ENCODE peak calls at places on chromosomes 11 and 22, in seven cellular contexts. One of them, this sample, is unnamed.

GRCh38 chr11:44923796-44924195 is 26.9 kb downstream of the TP53I11 start:
- DNase-seq in HFFc6: no peak
- DNase-seq in adrenal gland: no peak
- DNase-seq in stimulated activated CD4-positive, alpha-beta T cell treated with anti-CD3 and anti-CD28 coated beads, Interleukin-1b, Interleukin-23, amount 100 ng/mL, for 24 hours: no peak
- DNase-seq in WTC11: no peak
- DNase-seq in T-helper 9 cell: no peak
- DNase-seq in upper lobe of right lung: no peak
- DNase-seq in this sample: no peak

GRCh38 chr11:8229299-8230177 is 34.1 kb downstream of the LMO1 start:
- DNase-seq in upper lobe of right lung: peak
- DNase-seq in T-helper 9 cell: no peak
- DNase-seq in HFFc6: no peak
- DNase-seq in stimulated activated CD4-positive, alpha-beta T cell treated with anti-CD3 and anti-CD28 coated beads, Interleukin-1b, Interleukin-23, amount 100 ng/mL, for 24 hours: no peak
- DNase-seq in WTC11: no peak
- DNase-seq in adrenal gland: peak
- DNase-seq in this sample: no peak

GRCh38 chr11:92455221-92455790 is 230.7 kb downstream of the FAT3 start:
- DNase-seq in WTC11: no peak
- DNase-seq in adrenal gland: no peak
- DNase-seq in stimulated activated CD4-positive, alpha-beta T cell treated with anti-CD3 and anti-CD28 coated beads, Interleukin-1b, Interleukin-23, amount 100 ng/mL, for 24 hours: no peak
- DNase-seq in T-helper 9 cell: no peak
- DNase-seq in HFFc6: no peak
- DNase-seq in upper lobe of right lung: no peak
- DNase-seq in this sample: no peak

GRCh38 chr11:102420547-102420946 is 32.0 kb downstream of the TMEM123 start:
- DNase-seq in stimulated activated CD4-positive, alpha-beta T cell treated with anti-CD3 and anti-CD28 coated beads, Interleukin-1b, Interleukin-23, amount 100 ng/mL, for 24 hours: no peak
- DNase-seq in WTC11: no peak
- DNase-seq in HFFc6: no peak
- DNase-seq in adrenal gland: no peak
- DNase-seq in T-helper 9 cell: no peak
- DNase-seq in upper lobe of right lung: no peak
- DNase-seq in this sample: no peak

GRCh38 chr11:120995184-120995583 is 28.7 kb upstream of the TBCEL start:
- DNase-seq in HFFc6: no peak
- DNase-seq in stimulated activated CD4-positive, alpha-beta T cell treated with anti-CD3 and anti-CD28 coated beads, Interleukin-1b, Interleukin-23, amount 100 ng/mL, for 24 hours: no peak
- DNase-seq in T-helper 9 cell: no peak
- DNase-seq in WTC11: no peak
- DNase-seq in upper lobe of right lung: no peak
- DNase-seq in adrenal gland: no peak
- DNase-seq in this sample: no peak

GRCh38 chr11:35274909-35275807 is 136.2 kb downstream of the CD44 start:
- DNase-seq in stimulated activated CD4-positive, alpha-beta T cell treated with anti-CD3 and anti-CD28 coated beads, Interleukin-1b, Interleukin-23, amount 100 ng/mL, for 24 hours: no peak
- DNase-seq in T-helper 9 cell: no peak
- DNase-seq in HFFc6: peak
- DNase-seq in adrenal gland: peak
- DNase-seq in upper lobe of right lung: peak
- DNase-seq in WTC11: no peak
- DNase-seq in this sample: no peak

GRCh38 chr11:102293873-102294601 is 23.2 kb upstream of the BIRC3 start:
- DNase-seq in stimulated activated CD4-positive, alpha-beta T cell treated with anti-CD3 and anti-CD28 coated beads, Interleukin-1b, Interleukin-23, amount 100 ng/mL, for 24 hours: no peak
- DNase-seq in adrenal gland: no peak
- DNase-seq in HFFc6: peak
- DNase-seq in WTC11: no peak
- DNase-seq in upper lobe of right lung: no peak
- DNase-seq in T-helper 9 cell: no peak
- DNase-seq in this sample: no peak

GRCh38 chr11:1303196-1303821 is 6.1 kb downstream of the TOLLIP start:
- DNase-seq in upper lobe of right lung: peak
- DNase-seq in T-helper 9 cell: no peak
- DNase-seq in stimulated activated CD4-positive, alpha-beta T cell treated with anti-CD3 and anti-CD28 coated beads, Interleukin-1b, Interleukin-23, amount 100 ng/mL, for 24 hours: no peak
- DNase-seq in HFFc6: no peak
- DNase-seq in adrenal gland: peak
- DNase-seq in WTC11: peak
- DNase-seq in this sample: no peak

GRCh38 chr22:19169002-19169946 is 9.3 kb downstream of the SLC25A1 start:
- DNase-seq in adrenal gland: no peak
- DNase-seq in upper lobe of right lung: no peak
- DNase-seq in T-helper 9 cell: no peak
- DNase-seq in stimulated activated CD4-positive, alpha-beta T cell treated with anti-CD3 and anti-CD28 coated beads, Interleukin-1b, Interleukin-23, amount 100 ng/mL, for 24 hours: no peak
- DNase-seq in WTC11: no peak
- DNase-seq in HFFc6: no peak
- DNase-seq in this sample: no peak

GRCh38 chr11:124194696-124195418 is 11.7 kb downstream of the OR10D3 start:
- DNase-seq in stimulated activated CD4-positive, alpha-beta T cell treated with anti-CD3 and anti-CD28 coated beads, Interleukin-1b, Interleukin-23, amount 100 ng/mL, for 24 hours: peak
- DNase-seq in WTC11: peak
- DNase-seq in HFFc6: peak
- DNase-seq in T-helper 9 cell: no peak
- DNase-seq in adrenal gland: peak
- DNase-seq in upper lobe of right lung: no peak
- DNase-seq in this sample: no peak

GRCh38 chr22:47032956-47033647 is 270.7 kb downstream of the TBC1D22A start:
- DNase-seq in adrenal gland: no peak
- DNase-seq in HFFc6: no peak
- DNase-seq in upper lobe of right lung: peak
- DNase-seq in T-helper 9 cell: no peak
- DNase-seq in WTC11: no peak
- DNase-seq in stimulated activated CD4-positive, alpha-beta T cell treated with anti-CD3 and anti-CD28 coated beads, Interleukin-1b, Interleukin-23, amount 100 ng/mL, for 24 hours: no peak
- DNase-seq in this sample: no peak

GRCh38 chr11:612201-612960 is 3.4 kb downstream of the IRF7 start:
- DNase-seq in WTC11: no peak
- DNase-seq in upper lobe of right lung: peak
- DNase-seq in stimulated activated CD4-positive, alpha-beta T cell treated with anti-CD3 and anti-CD28 coated beads, Interleukin-1b, Interleukin-23, amount 100 ng/mL, for 24 hours: no peak
- DNase-seq in HFFc6: no peak
- DNase-seq in T-helper 9 cell: no peak
- DNase-seq in adrenal gland: no peak
- DNase-seq in this sample: no peak

This sample was measured in activated CD4-positive, CD25-positive, alpha-beta regulatory T cell.